ENCODE peak calls at places on chromosomes 3 and 15, in eight cellular contexts. J is fibroblast of mammary gland; B is foreskin fibroblast; O is kidney epithelial cell; C is uterus; U is adrenal gland; Y is CD8-positive, alpha-beta T cell; A is suprapubic skin. G is an unnamed sample.

GRCh38 chr15:90845201-90845949 is 23.0 kb upstream of the FURIN start:
- DNase-seq in J (peak), B (peak), O (peak), C (no peak), U (peak), Y (no peak), A (no peak), G (peak)

GRCh38 chr3:123336441-123336851 is 112.4 kb downstream of the ADCY5 start:
- DNase-seq in J (no peak), B (no peak), O (no peak), C (no peak), U (no peak), Y (no peak), A (peak), G (no peak)

GRCh38 chr3:140863481-140864084 is 78.1 kb upstream of the SLC25A36 start:
- DNase-seq in J (peak), B (peak), O (no peak), C (peak), U (peak), Y (no peak), A (no peak), G (peak)

GRCh38 chr15:48005921-48006541 is 114.8 kb upstream of the SLC24A5 start:
- DNase-seq in J (peak), B (peak), O (peak), C (peak), U (peak), Y (no peak), A (peak), G (peak)

GRCh38 chr3:12423918-12424634 is 60.2 kb upstream of the TSEN2 start:
- DNase-seq in J (peak), B (peak), O (no peak), C (no peak), U (peak), Y (no peak), A (no peak), G (peak)

GRCh38 chr3:133509482-133509881 is 64.0 kb upstream of the CDV3 start:
- DNase-seq in J (peak), B (no peak), O (no peak), C (no peak), U (no peak), Y (no peak), A (no peak), G (no peak)

GRCh38 chr3:170506556-170506955 is 79.3 kb downstream of the SLC7A14 start:
- DNase-seq in J (peak), B (peak), O (peak), C (no peak), U (no peak), Y (no peak), A (no peak), G (peak)

GRCh38 chr3:142724682-142725351 is 983 bp downstream of the TRPC1 start:
- DNase-seq in J (peak), B (peak), O (no peak), C (peak), U (peak), Y (peak), A (peak), G (peak)

GRCh38 chr3:62723636-62724217 is 151.5 kb downstream of the CADPS start:
- DNase-seq in J (no peak), B (no peak), O (no peak), C (no peak), U (no peak), Y (no peak), A (no peak), G (no peak)

GRCh38 chr15:87874896-87875661 is 381.5 kb downstream of the NTRK3 start:
- DNase-seq in J (no peak), B (no peak), O (no peak), C (no peak), U (no peak), Y (no peak), A (no peak), G (peak)

GRCh38 chr15:58535894-58536293 is 104.1 kb downstream of the LIPC start:
- DNase-seq in J (no peak), B (no peak), O (no peak), C (no peak), U (no peak), Y (no peak), A (no peak), G (no peak)

GRCh38 chr3:42159706-42160472 is 68.7 kb downstream of the TRAK1 start:
- DNase-seq in J (no peak), B (peak), O (no peak), C (no peak), U (no peak), Y (peak), A (peak), G (no peak)

GRCh38 chr3:10940106-10940505 is 52.4 kb upstream of the SLC6A1 start:
- DNase-seq in J (no peak), B (no peak), O (no peak), C (no peak), U (no peak), Y (no peak), A (no peak), G (no peak)

GRCh38 chr3:37787027-37787868 is 74.4 kb upstream of the CTDSPL start:
- DNase-seq in J (no peak), B (no peak), O (no peak), C (peak), U (no peak), Y (no peak), A (no peak), G (peak)

GRCh38 chr15:40104865-40105516 is 3.7 kb downstream of the BMF start:
- DNase-seq in J (peak), B (peak), O (no peak), C (peak), U (peak), Y (peak), A (peak), G (peak)

GRCh38 chr3:146052046-146052790 is 108.8 kb downstream of the PLOD2 start:
- DNase-seq in J (no peak), B (no peak), O (no peak), C (no peak), U (no peak), Y (no peak), A (no peak), G (no peak)

GRCh38 chr3:30114918-30115317 is 491.5 kb upstream of the TGFBR2 start:
- DNase-seq in J (no peak), B (no peak), O (no peak), C (no peak), U (no peak), Y (no peak), A (no peak), G (no peak)

GRCh38 chr3:147379651-147380050 is 26.7 kb downstream of the ZIC4 start:
- DNase-seq in J (no peak), B (no peak), O (no peak), C (no peak), U (no peak), Y (no peak), A (no peak), G (no peak)

GRCh38 chr3:98243843-98244242 is 20.2 kb upstream of the OR5H6 start:
- DNase-seq in J (no peak), B (no peak), O (no peak), C (no peak), U (no peak), Y (no peak), A (no peak), G (no peak)

GRCh38 chr15:80246425-80246894 is 5.6 kb downstream of the CTXND1 start:
- DNase-seq in J (no peak), B (no peak), O (no peak), C (no peak), U (peak), Y (no peak), A (no peak), G (no peak)

GRCh38 chr3:144363856-144364255 is 392.2 kb downstream of the DIPK2A start:
- DNase-seq in J (no peak), B (peak), O (no peak), C (no peak), U (no peak), Y (no peak), A (no peak), G (no peak)

GRCh38 chr3:70989174-70989573 is 594.4 kb downstream of the FOXP1 start:
- DNase-seq in J (peak), B (no peak), O (peak), C (no peak), U (no peak), Y (no peak), A (no peak), G (peak)

GRCh38 chr3:128402319-128402718 is 64.4 kb downstream of the DNAJB8 start:
- DNase-seq in J (no peak), B (no peak), O (no peak), C (no peak), U (no peak), Y (no peak), A (no peak), G (no peak)

GRCh38 chr3:126446791-126447190 is 28.9 kb downstream of the ZXDC start:
- DNase-seq in J (no peak), B (peak), O (no peak), C (no peak), U (no peak), Y (no peak), A (no peak), G (no peak)

GRCh38 chr3:190534386-190534785 is 20.5 kb downstream of the IL1RAP start:
- DNase-seq in J (peak), B (no peak), O (no peak), C (no peak), U (no peak), Y (no peak), A (no peak), G (no peak)

GRCh38 chr15:84057714-84058331 is 177.8 kb upstream of the GOLGA6L4 start:
- DNase-seq in J (no peak), B (no peak), O (no peak), C (no peak), U (no peak), Y (no peak), A (no peak), G (no peak)

GRCh38 chr3:40768536-40768935 is 243.8 kb downstream of the ZNF621 start:
- DNase-seq in J (peak), B (no peak), O (no peak), C (no peak), U (no peak), Y (no peak), A (no peak), G (peak)

GRCh38 chr15:79115461-79115860 is 24.9 kb upstream of the RASGRF1 start:
- DNase-seq in J (no peak), B (no peak), O (no peak), C (no peak), U (no peak), Y (no peak), A (no peak), G (no peak)

GRCh38 chr15:55289011-55289572 is 521 bp downstream of the RAB27A start:
- DNase-seq in J (peak), B (peak), O (no peak), C (peak), U (peak), Y (peak), A (peak), G (peak)

GRCh38 chr3:124658270-124658669 is 72.0 kb upstream of the UMPS start:
- DNase-seq in J (no peak), B (no peak), O (no peak), C (no peak), U (no peak), Y (no peak), A (no peak), G (no peak)

GRCh38 chr3:196419386-196419785 is 12.8 kb downstream of the UBXN7 start:
- DNase-seq in J (no peak), B (no peak), O (no peak), C (no peak), U (no peak), Y (no peak), A (no peak), G (no peak)

GRCh38 chr3:49531218-49531617 is 23.1 kb upstream of the BSN start:
- DNase-seq in J (no peak), B (no peak), O (no peak), C (no peak), U (no peak), Y (no peak), A (no peak), G (no peak)

GRCh38 chr3:3636815-3637214 is 162.4 kb upstream of the LRRN1 start:
- DNase-seq in J (no peak), B (no peak), O (no peak), C (no peak), U (no peak), Y (no peak), A (no peak), G (no peak)

GRCh38 chr15:69085325-69086081 is 71.0 kb downstream of the NOX5 start:
- DNase-seq in J (no peak), B (no peak), O (no peak), C (no peak), U (no peak), Y (no peak), A (no peak), G (no peak)
- H3K4me3 ChIP-seq in J (no peak), B (no peak), O (no peak), C (no peak), U (no peak), Y (no peak), A (no peak), G (no peak)

DNA sequence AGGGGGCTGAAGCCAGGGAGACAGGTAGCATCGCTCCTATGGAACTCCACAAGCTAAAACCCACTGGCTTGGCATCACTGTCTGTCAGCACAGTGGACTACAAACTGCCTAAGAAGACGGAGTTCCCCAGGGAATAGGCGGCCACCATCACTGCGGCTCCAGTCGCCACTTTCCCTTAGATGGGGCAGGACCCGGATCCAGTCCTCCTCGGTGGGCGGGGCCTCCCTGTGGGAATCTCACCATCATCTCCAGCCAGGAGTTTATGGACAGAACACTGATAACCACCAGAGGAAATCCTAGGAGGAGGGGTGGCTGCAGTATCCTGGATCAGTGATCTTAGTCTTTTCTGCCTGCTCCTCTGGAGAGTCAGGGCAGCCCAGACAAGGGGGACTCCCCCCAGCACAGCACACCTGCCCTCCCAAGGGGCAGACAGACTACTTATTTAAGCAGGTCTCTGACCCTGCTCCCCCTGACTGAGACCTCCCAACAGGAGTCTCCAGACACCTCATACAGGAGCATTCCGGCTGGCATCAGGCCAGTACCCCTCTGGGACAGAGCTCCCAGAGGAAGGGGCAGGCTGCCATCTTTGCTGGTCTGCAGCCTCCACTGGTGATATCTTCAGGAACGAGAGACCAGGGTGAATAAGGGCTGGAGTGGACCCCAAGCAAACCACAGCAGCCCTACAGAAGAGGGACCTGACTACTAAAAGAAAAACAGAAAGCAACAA is 435.6 kb upstream of the RASGRP1 start:
- DNase-seq in J (no peak), B (no peak), O (no peak), C (peak), U (no peak), Y (no peak), A (no peak), G (no peak)
- H3K4me3 ChIP-seq in J (no peak), B (no peak), O (no peak), C (no peak), U (no peak), Y (no peak), A (no peak), G (no peak)

GRCh38 chr3:72738752-72739520 is 109.3 kb downstream of the SHQ1 start:
- DNase-seq in J (no peak), B (peak), O (no peak), C (no peak), U (peak), Y (peak), A (no peak), G (no peak)
- H3K4me3 ChIP-seq in J (peak), B (peak), O (peak), C (no peak), U (no peak), Y (peak), A (peak), G (peak)

DNA sequence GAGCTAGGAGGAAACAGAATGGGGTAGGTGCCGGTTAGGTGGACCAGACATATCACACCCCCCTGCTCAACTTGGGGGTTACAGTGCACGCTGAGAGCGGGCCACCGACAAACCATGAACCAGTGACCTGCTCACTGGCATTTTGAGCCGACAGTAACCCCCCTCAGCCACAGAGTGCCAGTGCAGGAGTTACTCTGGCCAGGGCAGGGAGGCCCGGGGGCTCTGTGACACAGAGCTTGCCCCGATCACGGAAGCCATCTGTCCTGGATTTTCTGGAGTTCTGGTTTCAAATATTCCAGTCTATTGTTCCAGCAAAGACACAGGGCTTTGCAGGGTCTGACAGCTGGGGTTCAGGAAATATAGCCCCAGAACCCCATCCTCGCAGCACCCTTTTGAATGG is 225.2 kb downstream of the VPS13C start:
- DNase-seq in J (no peak), B (no peak), O (no peak), C (no peak), U (no peak), Y (no peak), A (no peak), G (no peak)
- H3K4me3 ChIP-seq in J (no peak), B (peak), O (no peak), C (no peak), U (no peak), Y (no peak), A (no peak), G (no peak)

DNA sequence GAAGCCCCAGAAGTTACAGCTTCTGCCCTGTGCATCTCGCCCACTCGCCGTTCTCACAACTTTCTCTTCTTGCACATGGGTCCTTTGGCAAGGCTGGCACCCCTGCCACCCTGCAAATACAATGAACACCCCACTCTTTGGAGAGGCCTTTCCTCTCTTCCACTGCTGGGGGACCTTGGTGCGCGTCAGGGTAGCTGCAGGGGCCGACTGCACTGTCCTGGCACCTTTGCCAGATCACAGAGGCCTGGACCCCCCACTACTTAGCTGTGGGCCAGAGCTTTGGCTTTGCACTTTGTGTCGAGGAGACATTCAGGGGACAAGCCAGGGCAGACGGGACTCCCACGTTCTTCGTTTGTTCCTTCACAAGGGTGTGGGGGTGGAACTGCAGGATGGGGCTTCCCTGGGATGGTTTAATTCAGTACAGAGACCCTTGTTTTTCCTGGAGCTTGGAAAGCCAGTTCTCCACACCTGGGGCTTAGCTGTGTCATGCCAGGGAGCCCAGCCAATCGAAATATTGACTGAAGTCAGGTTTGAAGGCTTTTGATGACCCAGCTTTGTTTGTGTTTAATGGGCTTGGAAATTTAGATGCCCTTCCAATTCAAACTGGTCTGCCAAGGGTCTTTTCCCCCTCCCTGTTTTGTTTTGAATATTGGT is 256.0 kb upstream of the TLE3 start:
- DNase-seq in J (no peak), B (no peak), O (no peak), C (no peak), U (no peak), Y (no peak), A (no peak), G (no peak)
- H3K4me3 ChIP-seq in J (no peak), B (no peak), O (no peak), C (no peak), U (no peak), Y (no peak), A (no peak), G (no peak)

DNA sequence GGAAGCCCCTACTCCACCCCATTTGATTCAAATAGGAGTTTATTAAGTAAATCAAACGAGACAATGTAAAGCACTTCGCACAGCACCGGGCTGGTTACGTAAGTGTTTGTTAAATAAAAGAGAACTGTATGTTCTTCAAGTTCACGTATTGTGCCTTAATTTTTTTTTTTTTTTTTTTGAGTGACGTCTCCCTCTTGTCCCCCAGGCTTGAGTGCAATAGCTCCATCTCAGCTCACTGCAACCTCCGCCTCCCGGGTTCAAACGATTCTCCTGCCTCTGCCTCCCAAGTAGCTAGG is 1.3 kb upstream of the WWTR1 start:
- DNase-seq in J (peak), B (no peak), O (no peak), C (peak), U (no peak), Y (no peak), A (no peak), G (no peak)
- H3K4me3 ChIP-seq in J (peak), B (peak), O (peak), C (peak), U (no peak), Y (no peak), A (peak), G (peak)

GRCh38 chr3:55330355-55330754 is 156.8 kb downstream of the WNT5A start:
- DNase-seq in J (peak), B (peak), O (peak), C (peak), U (peak), Y (no peak), A (no peak), G (peak)
- H3K4me3 ChIP-seq in J (no peak), B (no peak), O (no peak), C (no peak), U (no peak), Y (no peak), A (no peak), G (no peak)